ENCODE peak calls at places on chromosomes 3 and 15, in seven cellular contexts. R is stimulated activated CD8-positive, alpha-beta memory T cell treated with anti-CD3 and anti-CD28 coated beads, Interleukin-2, amount 100 ng/mL, for 1 hour; F is hypothalamus; N is AG09319; D is fibroblast of mammary gland; S is HFFc6; A is stimulated activated CD4-positive, alpha-beta T cell treated with anti-CD3 and anti-CD28 coated beads, TNF-alpha, amount 100 ng/mL, for 24 hours. U is an unnamed sample.

GRCh38 chr15:80317389-80318169 is 65.6 kb upstream of the CTXND1 start:
- DNase-seq in F (no peak), N (peak), S (peak), R (no peak), D (peak), A (no peak), U (no peak)

GRCh38 chr3:29696311-29696710 is 415.4 kb downstream of the RBMS3 start:
- DNase-seq in A (no peak), N (no peak), R (no peak), S (no peak), F (no peak), D (peak), U (no peak)

GRCh38 chr3:160804762-160805161 is 48.7 kb downstream of the PPM1L start:
- DNase-seq in N (no peak), S (no peak), A (no peak), F (no peak), D (peak), R (no peak), U (no peak)

GRCh38 chr3:148614463-148614862 is 83.2 kb upstream of the AGTR1 start:
- DNase-seq in N (no peak), R (no peak), A (no peak), F (no peak), S (no peak), D (no peak), U (no peak)

GRCh38 chr3:32438596-32439344 is 47.1 kb downstream of the CMTM7 start:
- DNase-seq in A (no peak), R (no peak), N (no peak), D (no peak), S (no peak), F (no peak), U (no peak)

GRCh38 chr15:88740356-88740755 is 62.9 kb upstream of the ACAN start:
- DNase-seq in N (no peak), F (no peak), R (no peak), S (no peak), A (no peak), D (no peak), U (no peak)

GRCh38 chr15:70308011-70308761 is 210.5 kb upstream of the TLE3 start:
- DNase-seq in R (no peak), F (no peak), N (no peak), D (no peak), S (no peak), A (no peak), U (peak)

GRCh38 chr15:94263341-94264273 is 32.2 kb downstream of the MCTP2 start:
- DNase-seq in A (no peak), N (peak), S (peak), D (peak), R (no peak), F (no peak), U (no peak)

GRCh38 chr3:9704343-9705322 is 1.0 kb downstream of the CPNE9 start:
- DNase-seq in F (no peak), N (no peak), S (no peak), D (peak), A (no peak), R (no peak), U (peak)

GRCh38 chr3:147616998-147617619 is 207.9 kb downstream of the ZIC1 start:
- DNase-seq in S (peak), F (no peak), D (peak), A (no peak), N (no peak), R (no peak), U (no peak)

GRCh38 chr3:32733631-32734229 is 48.7 kb downstream of the CNOT10 start:
- DNase-seq in S (peak), R (no peak), D (peak), F (no peak), N (no peak), A (no peak), U (peak)

GRCh38 chr15:53974813-53975212 is 3.4 kb upstream of the UNC13C start:
- DNase-seq in D (no peak), R (no peak), F (no peak), N (no peak), A (no peak), S (no peak), U (no peak)

GRCh38 chr3:188734395-188734794 is 437.4 kb upstream of the TPRG1 start:
- DNase-seq in R (no peak), S (no peak), A (no peak), F (no peak), N (no peak), D (peak), U (no peak)

GRCh38 chr15:73983211-73983727 is 8.8 kb downstream of the STOML1 start:
- DNase-seq in D (peak), N (no peak), R (no peak), S (peak), F (no peak), A (no peak), U (no peak)

GRCh38 chr3:14057701-14058100 is 67.0 kb downstream of the CHCHD4 start:
- DNase-seq in S (no peak), R (no peak), A (no peak), D (no peak), F (no peak), N (no peak), U (no peak)

GRCh38 chr3:161371441-161372320 is at the start of gene SPTSSB:
- DNase-seq in R (no peak), F (peak), N (no peak), A (peak), S (no peak), D (no peak), U (peak)

GRCh38 chr15:89513284-89513683 is 16.9 kb upstream of the RHCG start:
- DNase-seq in N (no peak), R (no peak), A (no peak), F (no peak), D (no peak), S (no peak), U (peak)

GRCh38 chr15:85296615-85297402 is 83.6 kb upstream of the AKAP13 start:
- DNase-seq in F (no peak), D (peak), A (peak), R (peak), S (peak), N (peak), U (peak)

GRCh38 chr3:152270145-152270870 is 1.6 kb downstream of the MBNL1 start:
- DNase-seq in S (no peak), F (no peak), N (no peak), D (peak), R (no peak), A (no peak), U (no peak)

GRCh38 chr3:84487296-84487695 is 471.5 kb upstream of the CADM2 start:
- DNase-seq in N (no peak), S (no peak), F (no peak), R (no peak), A (no peak), D (no peak), U (no peak)

GRCh38 chr3:47964740-47965139 is 51.5 kb downstream of the MAP4 start:
- DNase-seq in R (no peak), N (no peak), A (no peak), F (no peak), D (no peak), S (no peak), U (no peak)

GRCh38 chr3:9161298-9161697 is 88.1 kb downstream of the SRGAP3 start:
- DNase-seq in D (no peak), A (no peak), R (no peak), F (no peak), N (no peak), S (no peak), U (no peak)

GRCh38 chr15:60871152-60871551 is 357.9 kb downstream of the RORA start:
- DNase-seq in D (no peak), N (no peak), A (no peak), S (no peak), F (no peak), R (no peak), U (no peak)

U was measured in A549.